ENCODE peak calls at places on chromosomes 1 and 21, in nine cellular contexts. H is mesenchymal stem cell; V is IMR-90; I is osteoblast; J is stomach; R is GM23338; C is SJSA1; A is ascending aorta; Z is CD4-positive, alpha-beta T cell. X is an unnamed sample.

GRCh38 chr1:89598450-89599331 is 34.2 kb upstream of the LRRC8C start:
- DNase-seq in H (peak; percentile 51), I (no peak), C (peak; percentile 42), Z (no peak), R (peak; percentile 74), J (no peak), V (peak; percentile 39), A (no peak), X (no peak)

GRCh38 chr1:31891280-31891679 is 46.9 kb downstream of the PTP4A2 start:
- DNase-seq in C (no peak), J (no peak), Z (no peak), A (no peak), V (peak; percentile 16), H (no peak), I (peak; percentile 31), R (no peak), X (no peak)

GRCh38 chr1:101365186-101365585 is 128.4 kb downstream of the S1PR1 start:
- DNase-seq in Z (no peak), A (no peak), J (no peak), C (peak; percentile 42), V (peak; percentile 54), I (no peak), H (peak; percentile 71), R (no peak), X (peak; percentile 66)

GRCh38 chr1:9836632-9836960 is 12.8 kb upstream of the CLSTN1 start:
- DNase-seq in Z (no peak), V (no peak), J (no peak), R (no peak), I (no peak), C (no peak), H (no peak), A (no peak), X (no peak)

GRCh38 chr1:198858026-198858425 is 219.2 kb downstream of the PTPRC start:
- DNase-seq in H (peak; percentile 50), J (no peak), V (no peak), C (no peak), Z (no peak), I (no peak), R (no peak), A (no peak), X (no peak)

GRCh38 chr1:35386954-35387353 is 118.4 kb downstream of the ZMYM4 start:
- DNase-seq in I (no peak), J (no peak), A (no peak), Z (no peak), V (no peak), R (no peak), H (no peak), C (no peak), X (no peak)

GRCh38 chr1:240091614-240092300 is at the start of gene FMN2:
- DNase-seq in I (peak; percentile 95), A (no peak), J (no peak), R (peak; percentile 78), Z (no peak), H (peak; percentile 26), C (peak; percentile 52), V (peak; percentile 49), X (peak; percentile 39)

GRCh38 chr1:161989108-161989507 is 34.6 kb downstream of the OLFML2B start:
- DNase-seq in A (no peak), Z (no peak), R (no peak), J (no peak), H (peak; percentile 13), V (peak; percentile 11), C (no peak), I (no peak), X (no peak)

GRCh38 chr1:86356247-86356646 is 39.9 kb downstream of the ODF2L start:
- DNase-seq in Z (no peak), H (no peak), J (no peak), V (peak; percentile 10), C (no peak), I (no peak), A (no peak), R (peak; percentile 26), X (no peak)

GRCh38 chr1:51569284-51570062 is 47.4 kb upstream of the OSBPL9 start:
- DNase-seq in H (peak; percentile 43), A (no peak), C (peak; percentile 72), V (peak; percentile 82), J (peak; percentile 40), Z (peak; percentile 19), I (no peak), R (peak; percentile 38), X (peak; percentile 86)

GRCh38 chr1:17185485-17185860 is 19.5 kb upstream of the PADI1 start:
- DNase-seq in A (no peak), I (no peak), Z (no peak), V (no peak), H (no peak), J (no peak), R (no peak), C (no peak), X (no peak)

GRCh38 chr1:9315411-9316079 is 22.9 kb downstream of the SPSB1 start:
- DNase-seq in J (no peak), H (peak; percentile 90), R (no peak), I (peak; percentile 97), V (peak; percentile 91), Z (no peak), A (no peak), C (peak; percentile 92), X (peak; percentile 85)

GRCh38 chr1:183270541-183271141 is 84.6 kb downstream of the LAMC2 start:
- DNase-seq in A (no peak), R (no peak), Z (no peak), H (peak; percentile 78), C (peak; percentile 89), J (no peak), I (peak; percentile 91), V (peak; percentile 96), X (peak; percentile 90)

GRCh38 chr1:197200468-197200899 is 54.0 kb upstream of the ASPM start:
- DNase-seq in Z (no peak), R (peak; percentile 18), A (no peak), I (no peak), V (peak; percentile 5), C (peak; percentile 50), J (no peak), H (peak; percentile 56), X (peak; percentile 60)

GRCh38 chr1:75361260-75361659 is 227.1 kb downstream of the LHX8 start:
- DNase-seq in H (no peak), I (no peak), C (no peak), J (no peak), A (no peak), R (no peak), Z (no peak), V (no peak), X (no peak)

GRCh38 chr1:116556289-116557006 is 14.4 kb downstream of the CD58 start:
- DNase-seq in C (peak; percentile 86), V (peak; percentile 48), A (peak; percentile 87), Z (peak; percentile 50), H (peak; percentile 89), I (peak; percentile 94), R (no peak), J (peak; percentile 68), X (peak; percentile 99)

GRCh38 chr21:44943005-44943685 is 3.3 kb downstream of the SLX9 start:
- DNase-seq in C (no peak), H (no peak), Z (no peak), R (no peak), A (no peak), V (peak; percentile 32), J (no peak), I (peak; percentile 90), X (no peak)

GRCh38 chr1:60891315-60891714 is 191.0 kb upstream of the NFIA start:
- DNase-seq in V (no peak), H (no peak), I (no peak), R (no peak), Z (no peak), A (no peak), J (no peak), C (no peak), X (no peak)

GRCh38 chr1:48777219-48777895 is 666 bp upstream of the BEND5 start:
- DNase-seq in Z (no peak), V (no peak), I (no peak), A (no peak), C (no peak), H (no peak), J (peak; percentile 42), R (peak; percentile 49), X (no peak)

GRCh38 chr1:230081751-230082150 is 14.7 kb downstream of the GALNT2 start:
- DNase-seq in V (no peak), R (no peak), Z (no peak), H (no peak), A (no peak), I (no peak), C (no peak), J (no peak), X (no peak)

GRCh38 chr1:158728510-158729225 is 8.1 kb upstream of the OR6K3 start:
- DNase-seq in J (no peak), I (no peak), A (no peak), Z (no peak), H (no peak), C (no peak), R (no peak), V (no peak), X (no peak)
- H3K27me3 ChIP-seq in J (no peaks in the 10 kb centered on the region), I (no peaks in the 10 kb centered on the region), A (no peaks in the 10 kb centered on the region), Z (no peaks in the 10 kb centered on the region), H (no peaks in the 10 kb centered on the region), C (no peaks in the 10 kb centered on the region), R (no peaks in the 10 kb centered on the region), V (no peaks in the 10 kb centered on the region), X (no peaks in the 10 kb centered on the region)

GRCh38 chr1:209576392-209576791 is 7.1 kb upstream of the CAMK1G start:
- DNase-seq in R (peak; percentile 71), H (no peak), J (no peak), V (no peak), A (peak; percentile 40), I (no peak), C (no peak), Z (no peak), X (no peak)
- H3K27me3 ChIP-seq in R (no peaks in the 10 kb centered on the region), H (peaks cover 14% of the 10 kb centered on the region), J (peaks cover 54% of the 10 kb centered on the region), V (peaks cover 14% of the 10 kb centered on the region), A (no peaks in the 10 kb centered on the region), I (peaks cover 27% of the 10 kb centered on the region), C (peaks cover 5% of the 10 kb centered on the region), Z (peaks cover 9% of the 10 kb centered on the region), X (peaks cover 22% of the 10 kb centered on the region)

GRCh38 chr1:228899421-228899956 is 164.2 kb downstream of the RHOU start:
- DNase-seq in Z (no peak), R (no peak), V (no peak), C (no peak), I (peak; percentile 14), J (no peak), H (no peak), A (no peak), X (no peak)
- H3K27me3 ChIP-seq in Z (no peaks in the 10 kb centered on the region), R (no peaks in the 10 kb centered on the region), V (peaks cover under 1% of the 10 kb centered on the region), C (no peaks in the 10 kb centered on the region), I (peaks cover 34% of the 10 kb centered on the region), J (no peaks in the 10 kb centered on the region), H (peaks cover 36% of the 10 kb centered on the region), A (no peaks in the 10 kb centered on the region), X (peaks cover 42% of the 10 kb centered on the region)

DNA sequence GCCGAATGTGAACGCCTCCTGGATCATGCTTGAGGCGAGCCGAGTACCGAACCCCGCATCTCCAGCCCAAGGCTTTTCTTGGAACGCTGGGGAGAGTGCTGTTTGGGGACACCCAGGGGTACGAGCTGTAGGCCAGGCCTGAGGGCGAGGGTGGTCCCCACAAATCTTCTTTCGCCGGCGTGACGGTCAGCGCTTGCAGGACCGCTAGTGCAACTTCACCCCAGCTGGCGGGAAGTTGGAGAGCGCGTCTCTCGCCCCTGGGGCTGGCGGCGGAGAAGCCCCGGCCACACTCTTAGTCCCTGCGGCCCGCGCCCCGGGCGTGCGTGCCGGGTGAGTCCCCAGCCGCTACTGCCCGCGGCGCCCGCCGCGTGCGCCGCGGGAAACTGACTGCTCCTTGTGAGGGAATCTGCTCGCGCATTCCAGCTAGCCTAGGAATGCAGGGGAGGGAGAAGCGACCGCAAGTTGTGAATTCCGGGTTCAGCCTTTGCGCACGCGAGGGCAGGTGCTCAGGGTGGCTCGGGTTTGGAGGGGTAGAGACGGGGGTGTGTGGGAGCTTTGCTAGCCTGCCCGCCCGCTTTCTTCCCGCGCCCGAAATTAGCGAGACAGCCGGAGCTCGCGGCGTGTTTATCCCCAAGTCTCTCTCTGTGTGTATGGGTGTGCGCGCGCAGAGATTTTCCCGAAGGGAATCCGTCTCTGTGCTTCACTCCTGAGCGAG is 884 bp downstream of the LHX4 start:
- DNase-seq in H (peak; percentile 65), R (peak; percentile 91), A (no peak), C (peak; percentile 70), I (peak; percentile 95), Z (no peak), V (peak; percentile 51), J (no peak), X (peak; percentile 62)
- H3K27me3 ChIP-seq in H (peaks cover 91% of the 10 kb centered on the region), R (peaks cover 92% of the 10 kb centered on the region), A (peaks cover 56% of the 10 kb centered on the region), C (peaks cover 45% of the 10 kb centered on the region), I (peaks cover 91% of the 10 kb centered on the region), Z (peaks cover 84% of the 10 kb centered on the region), V (peaks cover 80% of the 10 kb centered on the region), J (peaks cover 100% of the 10 kb centered on the region), X (peaks cover 89% of the 10 kb centered on the region)

X was measured in astrocyte.